ENCODE peak calls at places on chromosomes 3 and 15, in six cellular contexts. One of them, this sample, is unnamed.

GRCh38 chr15:33309602-33310276 is 1.0 kb upstream of the RYR3 start:
- DNase-seq in breast epithelium: no peak
- DNase-seq in small intestine: no peak
- DNase-seq in psoas muscle: peak; percentile 33
- DNase-seq in uterus: peak; percentile 53
- DNase-seq in Panc1: no peak
- DNase-seq in this sample: peak; percentile 75

GRCh38 chr3:1578105-1578833 is 485.4 kb downstream of the CNTN6 start:
- DNase-seq in breast epithelium: no peak
- DNase-seq in small intestine: no peak
- DNase-seq in psoas muscle: no peak
- DNase-seq in uterus: no peak
- DNase-seq in Panc1: no peak
- DNase-seq in this sample: no peak

GRCh38 chr3:26827169-26827568 is 204.6 kb downstream of the LRRC3B start:
- DNase-seq in breast epithelium: no peak
- DNase-seq in small intestine: no peak
- DNase-seq in psoas muscle: no peak
- DNase-seq in uterus: no peak
- DNase-seq in Panc1: no peak
- DNase-seq in this sample: no peak

GRCh38 chr15:70486451-70487379 is 276.6 kb downstream of the UACA start:
- DNase-seq in breast epithelium: no peak
- DNase-seq in small intestine: no peak
- DNase-seq in psoas muscle: peak; percentile 62
- DNase-seq in uterus: no peak
- DNase-seq in Panc1: no peak
- DNase-seq in this sample: no peak

GRCh38 chr3:129343643-129344360 is 65.1 kb downstream of the HMCES start:
- DNase-seq in breast epithelium: no peak
- DNase-seq in small intestine: peak; percentile 18
- DNase-seq in psoas muscle: peak; percentile 55
- DNase-seq in uterus: no peak
- DNase-seq in Panc1: no peak
- DNase-seq in this sample: no peak

GRCh38 chr15:96264801-96265515 is 65.5 kb upstream of the NR2F2 start:
- DNase-seq in breast epithelium: no peak
- DNase-seq in small intestine: peak; percentile 6
- DNase-seq in psoas muscle: no peak
- DNase-seq in uterus: no peak
- DNase-seq in Panc1: no peak
- DNase-seq in this sample: peak; percentile 70

GRCh38 chr15:68614621-68615035 is 35.8 kb downstream of the CORO2B start:
- DNase-seq in breast epithelium: no peak
- DNase-seq in small intestine: no peak
- DNase-seq in psoas muscle: no peak
- DNase-seq in uterus: no peak
- DNase-seq in Panc1: no peak
- DNase-seq in this sample: no peak

GRCh38 chr15:35281515-35281914 is 196.4 kb upstream of the NANOGP8 start:
- DNase-seq in breast epithelium: no peak
- DNase-seq in small intestine: no peak
- DNase-seq in psoas muscle: no peak
- DNase-seq in uterus: no peak
- DNase-seq in Panc1: no peak
- DNase-seq in this sample: no peak

GRCh38 chr3:130658666-130659065 is 88.0 kb downstream of the PIK3R4 start:
- DNase-seq in breast epithelium: no peak
- DNase-seq in small intestine: no peak
- DNase-seq in psoas muscle: no peak
- DNase-seq in uterus: peak; percentile 44
- DNase-seq in Panc1: no peak
- DNase-seq in this sample: no peak

GRCh38 chr3:135809038-135809437 is 156.5 kb upstream of the PPP2R3A start:
- DNase-seq in breast epithelium: no peak
- DNase-seq in small intestine: no peak
- DNase-seq in psoas muscle: no peak
- DNase-seq in uterus: no peak
- DNase-seq in Panc1: no peak
- DNase-seq in this sample: peak; percentile 45

GRCh38 chr3:31066999-31067398 is 172.5 kb upstream of the GADL1 start:
- DNase-seq in breast epithelium: no peak
- DNase-seq in small intestine: no peak
- DNase-seq in psoas muscle: no peak
- DNase-seq in uterus: peak; percentile 36
- DNase-seq in Panc1: no peak
- DNase-seq in this sample: no peak

GRCh38 chr3:134034005-134034785 is 4.5 kb upstream of the SLCO2A1 start:
- DNase-seq in breast epithelium: no peak
- DNase-seq in small intestine: no peak
- DNase-seq in psoas muscle: no peak
- DNase-seq in uterus: no peak
- DNase-seq in Panc1: no peak
- DNase-seq in this sample: peak; percentile 85

GRCh38 chr3:58191361-58191991 is 19.3 kb downstream of the DNASE1L3 start:
- DNase-seq in breast epithelium: no peak
- DNase-seq in small intestine: no peak
- DNase-seq in psoas muscle: no peak
- DNase-seq in uterus: no peak
- DNase-seq in Panc1: no peak
- DNase-seq in this sample: no peak

GRCh38 chr15:77083381-77084160 is 12.7 kb upstream of the TSPAN3 start:
- DNase-seq in breast epithelium: peak; percentile 62
- DNase-seq in small intestine: peak; percentile 93
- DNase-seq in psoas muscle: peak; percentile 76
- DNase-seq in uterus: peak; percentile 65
- DNase-seq in Panc1: no peak
- DNase-seq in this sample: peak; percentile 91

GRCh38 chr3:195931582-195932273 is 23.4 kb upstream of the TNK2 start:
- DNase-seq in breast epithelium: no peak
- DNase-seq in small intestine: no peak
- DNase-seq in psoas muscle: no peak
- DNase-seq in uterus: no peak
- DNase-seq in Panc1: no peak
- DNase-seq in this sample: no peak

GRCh38 chr3:40980467-40980866 is 218.8 kb upstream of the CTNNB1 start:
- DNase-seq in breast epithelium: no peak
- DNase-seq in small intestine: no peak
- DNase-seq in psoas muscle: no peak
- DNase-seq in uterus: no peak
- DNase-seq in Panc1: no peak
- DNase-seq in this sample: no peak

GRCh38 chr3:52350981-52351761 is 35.1 kb downstream of the DNAH1 start:
- DNase-seq in breast epithelium: no peak
- DNase-seq in small intestine: no peak
- DNase-seq in psoas muscle: peak; percentile 6
- DNase-seq in uterus: no peak
- DNase-seq in Panc1: no peak
- DNase-seq in this sample: no peak

GRCh38 chr3:128878556-128879124 is 780 bp upstream of the ACAD9 start:
- DNase-seq in breast epithelium: no peak
- DNase-seq in small intestine: peak; percentile 58
- DNase-seq in psoas muscle: no peak
- DNase-seq in uterus: no peak
- DNase-seq in Panc1: no peak
- DNase-seq in this sample: no peak

GRCh38 chr3:123618768-123619484 is 34.1 kb upstream of the HACD2 start:
- DNase-seq in breast epithelium: no peak
- DNase-seq in small intestine: no peak
- DNase-seq in psoas muscle: peak; percentile 56
- DNase-seq in uterus: peak; percentile 72
- DNase-seq in Panc1: no peak
- DNase-seq in this sample: no peak

DNA sequence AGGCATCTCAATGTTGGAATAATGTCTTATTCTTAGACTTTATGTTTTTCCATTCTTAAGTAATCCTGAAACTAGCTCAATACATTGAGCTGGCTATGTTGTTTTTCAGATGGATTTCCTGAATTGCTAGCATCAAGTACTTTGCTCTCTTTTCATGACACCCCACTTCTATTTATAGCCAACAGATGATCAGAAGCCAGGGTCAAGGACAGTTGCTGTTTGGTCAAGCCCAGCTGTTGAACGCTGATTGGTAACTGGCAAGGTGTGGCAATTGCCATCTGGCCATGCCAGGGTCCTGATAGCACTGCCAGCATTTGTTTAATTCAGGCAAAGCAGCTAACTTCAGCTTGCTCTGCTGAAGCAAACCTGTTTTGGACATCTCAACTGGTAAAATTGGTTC is 46.2 kb upstream of the PLCL2 start:
- DNase-seq in breast epithelium: no peak
- DNase-seq in small intestine: peak; percentile 64
- DNase-seq in psoas muscle: peak; percentile 54
- DNase-seq in uterus: no peak
- DNase-seq in Panc1: no peak
- DNase-seq in this sample: no peak
- H3K4me3 ChIP-seq in breast epithelium: no peak overlapping the region
- H3K4me3 ChIP-seq in small intestine: no peak overlapping the region
- H3K4me3 ChIP-seq in psoas muscle: peak overlapping the region; percentile 55
- H3K4me3 ChIP-seq in uterus: no peak overlapping the region
- H3K4me3 ChIP-seq in Panc1: no peak overlapping the region
- H3K4me3 ChIP-seq in this sample: no peak overlapping the region

DNA sequence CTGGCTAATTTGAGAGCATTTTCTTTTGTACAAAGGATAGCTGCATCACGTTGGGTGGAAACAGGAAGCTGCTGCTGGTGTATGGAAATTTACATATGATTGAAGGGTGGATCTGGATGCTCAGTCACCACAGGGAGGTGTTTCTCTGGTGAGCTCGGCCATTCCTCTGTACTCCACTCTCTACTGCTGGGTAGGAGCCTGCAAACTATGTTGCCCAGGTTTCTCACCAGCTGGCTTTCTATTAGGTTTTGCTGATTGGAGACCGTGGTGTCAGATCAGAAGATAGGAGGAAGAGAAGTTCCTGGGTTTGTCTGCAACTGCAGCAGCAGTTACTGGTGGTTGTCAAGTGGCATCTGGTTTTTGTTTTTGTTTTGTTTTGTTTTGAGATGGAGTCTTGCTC is 61.7 kb downstream of the TAMM41 start:
- DNase-seq in breast epithelium: no peak
- DNase-seq in small intestine: no peak
- DNase-seq in psoas muscle: no peak
- DNase-seq in uterus: no peak
- DNase-seq in Panc1: no peak
- DNase-seq in this sample: no peak
- H3K4me1 ChIP-seq in breast epithelium: no peaks in the 10 kb centered on the region
- H3K4me1 ChIP-seq in small intestine: no peaks in the 10 kb centered on the region
- H3K4me1 ChIP-seq in psoas muscle: no peaks in the 10 kb centered on the region
- H3K4me1 ChIP-seq in uterus: no peaks in the 10 kb centered on the region
- H3K4me1 ChIP-seq in Panc1: no peaks in the 10 kb centered on the region
- H3K4me1 ChIP-seq in this sample: no peaks in the 10 kb centered on the region

GRCh38 chr3:150101016-150101415 is 130.3 kb upstream of the PFN2 start:
- DNase-seq in breast epithelium: no peak
- DNase-seq in small intestine: no peak
- DNase-seq in psoas muscle: no peak
- DNase-seq in uterus: no peak
- DNase-seq in Panc1: no peak
- DNase-seq in this sample: no peak

GRCh38 chr3:150096700-150097587 is 126.2 kb upstream of the PFN2 start:
- DNase-seq in breast epithelium: no peak
- DNase-seq in small intestine: no peak
- DNase-seq in psoas muscle: no peak
- DNase-seq in uterus: no peak
- DNase-seq in Panc1: no peak
- DNase-seq in this sample: no peak

GRCh38 chr3:150097588-150097890 is 126.8 kb upstream of the PFN2 start:
- DNase-seq in breast epithelium: no peak
- DNase-seq in small intestine: no peak
- DNase-seq in psoas muscle: no peak
- DNase-seq in uterus: no peak
- DNase-seq in Panc1: no peak
- DNase-seq in this sample: no peak

GRCh38 chr3:150094150-150094932 is 123.6 kb upstream of the PFN2 start:
- DNase-seq in breast epithelium: no peak
- DNase-seq in small intestine: no peak
- DNase-seq in psoas muscle: peak; percentile 67
- DNase-seq in uterus: no peak
- DNase-seq in Panc1: no peak
- DNase-seq in this sample: no peak

DNA sequence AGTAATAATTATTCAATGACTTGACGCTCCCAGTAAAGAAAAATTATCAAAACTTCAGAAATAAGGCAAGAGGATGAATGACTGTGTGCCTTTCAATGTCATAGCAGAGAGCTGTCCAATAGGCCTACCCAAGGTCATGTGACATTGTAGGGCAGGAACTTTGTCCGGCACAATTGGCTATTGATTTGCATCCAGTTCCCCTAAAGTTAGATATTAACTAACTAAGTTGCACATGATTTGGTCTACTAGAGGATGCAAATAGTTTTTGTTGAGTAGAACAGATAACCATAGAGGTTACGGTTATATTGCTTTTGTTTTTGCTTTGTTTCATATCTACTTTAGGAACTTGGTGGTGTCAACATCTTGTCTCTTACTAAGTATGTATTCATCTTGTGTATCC is 127.9 kb upstream of the PFN2 start:
- DNase-seq in breast epithelium: no peak
- DNase-seq in small intestine: no peak
- DNase-seq in psoas muscle: no peak
- DNase-seq in uterus: no peak
- DNase-seq in Panc1: no peak
- DNase-seq in this sample: no peak
- H3K4me3 ChIP-seq in breast epithelium: no peak overlapping the region
- H3K4me3 ChIP-seq in small intestine: no peak overlapping the region
- H3K4me3 ChIP-seq in psoas muscle: no peak overlapping the region
- H3K4me3 ChIP-seq in uterus: no peak overlapping the region
- H3K4me3 ChIP-seq in Panc1: no peak overlapping the region
- H3K4me3 ChIP-seq in this sample: no peak overlapping the region

GRCh38 chr3:56902468-56903159 is 100.9 kb upstream of the ARHGEF3 start:
- DNase-seq in breast epithelium: no peak
- DNase-seq in small intestine: no peak
- DNase-seq in psoas muscle: no peak
- DNase-seq in uterus: no peak
- DNase-seq in Panc1: no peak
- DNase-seq in this sample: no peak
- H3K4me1 ChIP-seq in breast epithelium: no peaks in the 10 kb centered on the region
- H3K4me1 ChIP-seq in small intestine: no peaks in the 10 kb centered on the region
- H3K4me1 ChIP-seq in psoas muscle: no peaks in the 10 kb centered on the region
- H3K4me1 ChIP-seq in uterus: no peaks in the 10 kb centered on the region
- H3K4me1 ChIP-seq in Panc1: no peaks in the 10 kb centered on the region
- H3K4me1 ChIP-seq in this sample: no peaks in the 10 kb centered on the region

DNA sequence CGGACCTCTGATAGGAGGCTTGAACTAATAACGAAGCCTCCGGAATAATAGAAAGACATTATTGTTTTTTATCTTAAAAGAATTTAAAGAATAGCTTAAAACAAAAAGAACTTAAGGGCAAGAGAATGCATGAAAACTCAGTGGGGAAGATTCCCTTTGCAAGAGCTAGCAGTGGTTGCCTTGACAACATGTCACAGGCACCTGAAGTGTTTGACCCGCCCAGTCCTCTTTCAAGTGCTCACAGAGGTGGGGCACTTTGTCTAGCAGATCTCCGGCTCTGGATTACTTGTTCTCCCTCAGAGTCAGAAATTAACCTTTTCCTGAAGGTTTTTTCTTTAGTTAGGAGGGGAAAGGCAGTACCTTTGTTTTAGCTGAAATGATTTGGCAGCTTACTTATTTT is 37.8 kb downstream of the LARS2 start:
- DNase-seq in breast epithelium: no peak
- DNase-seq in small intestine: peak; percentile 5
- DNase-seq in psoas muscle: no peak
- DNase-seq in uterus: no peak
- DNase-seq in Panc1: no peak
- DNase-seq in this sample: no peak
- H3K4me3 ChIP-seq in breast epithelium: no peak overlapping the region
- H3K4me3 ChIP-seq in small intestine: no peak overlapping the region
- H3K4me3 ChIP-seq in psoas muscle: no peak overlapping the region
- H3K4me3 ChIP-seq in uterus: no peak overlapping the region
- H3K4me3 ChIP-seq in Panc1: no peak overlapping the region
- H3K4me3 ChIP-seq in this sample: no peak overlapping the region

This sample was measured in esophagus muscularis mucosa.